ENCODE peak calls at places on chromosomes 7 and 10, in eight cellular contexts. One of them, this sample, is unnamed.

GRCh38 chr10:133460208-133460769 is 6.5 kb downstream of the SCART1 start:
- DNase-seq in fibroblast of mammary gland: no peak
- DNase-seq in breast epithelium: no peak
- DNase-seq in A673: no peak
- DNase-seq in cardiac fibroblast: no peak
- DNase-seq in A172: no peak
- DNase-seq in NCI-H2107: no peak
- DNase-seq in skeletal muscle cell: no peak
- DNase-seq in this sample: no peak

GRCh38 chr10:93548376-93549071 is 17.9 kb upstream of the FFAR4 start:
- DNase-seq in fibroblast of mammary gland: no peak
- DNase-seq in breast epithelium: no peak
- DNase-seq in A673: no peak
- DNase-seq in cardiac fibroblast: peak; percentile 64
- DNase-seq in A172: peak; percentile 58
- DNase-seq in NCI-H2107: no peak
- DNase-seq in skeletal muscle cell: no peak
- DNase-seq in this sample: no peak

GRCh38 chr7:28697898-28698563 is 260.1 kb downstream of the TRIL start:
- DNase-seq in fibroblast of mammary gland: peak; percentile 38
- DNase-seq in breast epithelium: no peak
- DNase-seq in A673: no peak
- DNase-seq in cardiac fibroblast: no peak
- DNase-seq in A172: no peak
- DNase-seq in NCI-H2107: no peak
- DNase-seq in skeletal muscle cell: no peak
- DNase-seq in this sample: no peak

GRCh38 chr10:124588736-124589451 is 127.3 kb downstream of the LHPP start:
- DNase-seq in fibroblast of mammary gland: peak; percentile 33
- DNase-seq in breast epithelium: no peak
- DNase-seq in A673: no peak
- DNase-seq in cardiac fibroblast: peak; percentile 38
- DNase-seq in A172: peak; percentile 79
- DNase-seq in NCI-H2107: no peak
- DNase-seq in skeletal muscle cell: no peak
- DNase-seq in this sample: no peak

GRCh38 chr10:1151071-1152033 is 95.2 kb downstream of the WDR37 start:
- DNase-seq in fibroblast of mammary gland: peak; percentile 13
- DNase-seq in breast epithelium: no peak
- DNase-seq in A673: no peak
- DNase-seq in cardiac fibroblast: peak; percentile 12
- DNase-seq in A172: peak; percentile 44
- DNase-seq in NCI-H2107: no peak
- DNase-seq in skeletal muscle cell: no peak
- DNase-seq in this sample: no peak

GRCh38 chr7:113414636-113415035 is 296.3 kb upstream of the SMIM30 start:
- DNase-seq in fibroblast of mammary gland: no peak
- DNase-seq in breast epithelium: no peak
- DNase-seq in A673: no peak
- DNase-seq in cardiac fibroblast: no peak
- DNase-seq in A172: no peak
- DNase-seq in NCI-H2107: no peak
- DNase-seq in skeletal muscle cell: no peak
- DNase-seq in this sample: no peak

GRCh38 chr10:125079091-125079600 is 81.2 kb downstream of the CTBP2 start:
- DNase-seq in fibroblast of mammary gland: no peak
- DNase-seq in breast epithelium: no peak
- DNase-seq in A673: no peak
- DNase-seq in cardiac fibroblast: no peak
- DNase-seq in A172: no peak
- DNase-seq in NCI-H2107: no peak
- DNase-seq in skeletal muscle cell: no peak
- DNase-seq in this sample: no peak

GRCh38 chr7:30348083-30348560 is 63.7 kb downstream of the ZNRF2 start:
- DNase-seq in fibroblast of mammary gland: peak; percentile 94
- DNase-seq in breast epithelium: no peak
- DNase-seq in A673: peak; percentile 82
- DNase-seq in cardiac fibroblast: peak; percentile 91
- DNase-seq in A172: peak; percentile 90
- DNase-seq in NCI-H2107: no peak
- DNase-seq in skeletal muscle cell: peak; percentile 62
- DNase-seq in this sample: peak; percentile 77

GRCh38 chr7:48183370-48183743 is 12.1 kb downstream of the ABCA13 start:
- DNase-seq in fibroblast of mammary gland: peak; percentile 26
- DNase-seq in breast epithelium: no peak
- DNase-seq in A673: peak; percentile 67
- DNase-seq in cardiac fibroblast: peak; percentile 54
- DNase-seq in A172: no peak
- DNase-seq in NCI-H2107: no peak
- DNase-seq in skeletal muscle cell: no peak
- DNase-seq in this sample: peak; percentile 36

This sample was measured in AG08395.